ENCODE peak calls at places on chromosomes 13 and 19, in eight cellular contexts. E is stromal cell of bone marrow, T is BE2C, R is HT1080, M is neural crest cell, J is H9, A is dorsolateral prefrontal cortex, P is HAP-1. N is an unnamed sample.

GRCh38 chr19:1243768-1244692 is 2.5 kb downstream of the ATP5F1D start:
- DNase-seq in E (no peak), T (peak; percentile 91), R (peak; percentile 71), M (peak; percentile 84), J (peak; percentile 90), A (peak; percentile 89), P (peak; percentile 88), N (peak; percentile 89)

GRCh38 chr13:48642061-48642460 is 11.7 kb upstream of the CYSLTR2 start:
- DNase-seq in E (no peak), T (peak; percentile 81), R (no peak), M (no peak), J (no peak), A (no peak), P (no peak), N (no peak)

GRCh38 chr19:47056416-47056815 is 8.0 kb upstream of the TMEM160 start:
- DNase-seq in E (no peak), T (no peak), R (no peak), M (no peak), J (no peak), A (no peak), P (peak; percentile 63), N (no peak)

GRCh38 chr19:46478356-46478986 is 7.1 kb upstream of the PNMA8A start:
- DNase-seq in E (peak; percentile 67), T (no peak), R (peak; percentile 26), M (no peak), J (no peak), A (peak; percentile 64), P (peak; percentile 47), N (no peak)

GRCh38 chr19:6498294-6499036 is 3.6 kb downstream of the TUBB4A start:
- DNase-seq in E (no peak), T (no peak), R (no peak), M (no peak), J (no peak), A (no peak), P (no peak), N (no peak)

GRCh38 chr19:29680447-29680846 is 15.2 kb downstream of the PLEKHF1 start:
- DNase-seq in E (no peak), T (no peak), R (peak; percentile 23), M (no peak), J (no peak), A (no peak), P (no peak), N (no peak)

GRCh38 chr13:49652691-49653305 is 24.5 kb downstream of the ARL11 start:
- DNase-seq in E (no peak), T (peak; percentile 57), R (peak; percentile 58), M (peak; percentile 32), J (peak; percentile 70), A (no peak), P (peak; percentile 70), N (peak; percentile 75)

GRCh38 chr13:27151798-27152599 is 19.6 kb downstream of the USP12 start:
- DNase-seq in E (no peak), T (no peak), R (peak; percentile 27), M (no peak), J (no peak), A (no peak), P (no peak), N (no peak)

GRCh38 chr19:15631817-15632216 is 8.9 kb upstream of the CYP4F3 start:
- DNase-seq in E (no peak), T (peak; percentile 41), R (no peak), M (no peak), J (peak; percentile 40), A (no peak), P (peak; percentile 59), N (peak; percentile 62)

GRCh38 chr13:35832551-35832950 is 298.6 kb downstream of the DCLK1 start:
- DNase-seq in E (no peak), T (no peak), R (no peak), M (no peak), J (no peak), A (no peak), P (no peak), N (no peak)

GRCh38 chr13:29767006-29767405 is 83.4 kb downstream of the UBL3 start:
- DNase-seq in E (no peak), T (no peak), R (no peak), M (no peak), J (no peak), A (no peak), P (no peak), N (no peak)

GRCh38 chr19:40502647-40503046 is 35.8 kb downstream of the SPTBN4 start:
- DNase-seq in E (no peak), T (no peak), R (no peak), M (no peak), J (peak; percentile 72), A (no peak), P (no peak), N (peak; percentile 78)

GRCh38 chr13:113553541-113554332 is 30.8 kb upstream of the TFDP1 start:
- DNase-seq in E (no peak), T (no peak), R (no peak), M (no peak), J (no peak), A (no peak), P (no peak), N (peak; percentile 46)

N was measured in islet precursor cell.